ENCODE peak calls at places on chromosomes 6 and 20, in seven cellular contexts. M is AG04450; D is thoracic aorta; W is HCT116; T is CD8-positive, alpha-beta memory T cell; Y is naive thymus-derived CD4-positive, alpha-beta T cell; E is pancreas. Z is an unnamed sample.

GRCh38 chr6:158219229-158219628 is 51.1 kb downstream of the GTF2H5 start:
- DNase-seq in W (no peak), M (peak), Y (no peak), E (no peak), T (no peak), D (no peak), Z (no peak)

GRCh38 chr6:54291146-54291545 is 17.1 kb upstream of the TINAG start:
- DNase-seq in D (no peak), T (no peak), E (no peak), Y (no peak), M (no peak), W (no peak), Z (no peak)

GRCh38 chr6:6725120-6725833 is 136.8 kb downstream of the LY86 start:
- DNase-seq in T (no peak), E (no peak), D (no peak), M (no peak), Y (no peak), W (no peak), Z (peak)

GRCh38 chr20:22686097-22686496 is 101.7 kb upstream of the FOXA2 start:
- DNase-seq in M (peak), D (no peak), E (peak), T (no peak), W (peak), Y (no peak), Z (no peak)

GRCh38 chr20:35314460-35315198 is 22.4 kb upstream of the FAM83C start:
- DNase-seq in M (no peak), T (no peak), Y (no peak), E (no peak), W (no peak), D (no peak), Z (no peak)

GRCh38 chr6:138499303-138499991 is at the start of gene NHSL1:
- DNase-seq in E (no peak), Y (no peak), T (no peak), D (no peak), W (no peak), M (no peak), Z (no peak)

GRCh38 chr20:20286061-20286460 is 81.8 kb upstream of the INSM1 start:
- DNase-seq in T (no peak), E (no peak), M (no peak), D (no peak), W (no peak), Y (no peak), Z (no peak)

GRCh38 chr20:47370850-47371782 is 14.6 kb upstream of the ZMYND8 start:
- DNase-seq in Y (no peak), D (no peak), E (no peak), M (no peak), T (no peak), W (no peak), Z (peak)

GRCh38 chr6:158978752-158979151 is 21.2 kb downstream of the RSPH3 start:
- DNase-seq in W (no peak), M (no peak), D (no peak), E (no peak), T (no peak), Y (no peak), Z (no peak)

GRCh38 chr6:31272856-31273626 is 1.1 kb upstream of the HLA-C start:
- DNase-seq in D (no peak), W (no peak), M (no peak), E (no peak), Y (peak), T (peak), Z (no peak)

GRCh38 chr6:26595669-26596269 is 984 bp upstream of the ABT1 start:
- DNase-seq in W (peak), T (peak), Y (peak), E (peak), D (peak), M (peak), Z (peak)

GRCh38 chr6:168047841-168048723 is 30.9 kb downstream of the FRMD1 start:
- DNase-seq in D (no peak), W (no peak), E (no peak), T (no peak), Y (no peak), M (no peak), Z (peak)

GRCh38 chr6:170193326-170193821 is 97.5 kb downstream of the DLL1 start:
- DNase-seq in E (no peak), M (no peak), Y (no peak), T (peak), W (no peak), D (no peak), Z (no peak)

GRCh38 chr6:117167520-117168271 is 97.7 kb upstream of the VGLL2 start:
- DNase-seq in E (peak), Y (no peak), T (no peak), D (no peak), M (no peak), W (peak), Z (peak)

GRCh38 chr6:20703049-20703448 is 168.8 kb downstream of the CDKAL1 start:
- DNase-seq in Y (no peak), W (no peak), D (no peak), E (no peak), T (no peak), M (no peak), Z (no peak)

GRCh38 chr6:21132856-21133610 is 460.5 kb upstream of the SOX4 start:
- DNase-seq in M (no peak), D (no peak), E (no peak), T (no peak), Y (no peak), W (no peak), Z (no peak)

GRCh38 chr6:81996414-81996813 is 243.9 kb upstream of the TENT5A start:
- DNase-seq in T (no peak), D (no peak), W (no peak), M (peak), E (no peak), Y (no peak), Z (no peak)

GRCh38 chr20:3784226-3784853 is 2.2 kb downstream of the CENPB start:
- DNase-seq in D (no peak), Y (no peak), W (no peak), T (no peak), M (no peak), E (no peak), Z (peak)

GRCh38 chr6:116446399-116446798 is 14.8 kb upstream of the CALHM6 start:
- DNase-seq in M (no peak), D (no peak), W (no peak), T (no peak), Y (no peak), E (no peak), Z (no peak)

GRCh38 chr6:85453052-85453451 is 3.2 kb downstream of the NT5E start:
- DNase-seq in E (no peak), D (no peak), W (no peak), Y (no peak), M (no peak), T (no peak), Z (no peak)
- H3K4me3 ChIP-seq in E (no peak), D (no peak), W (no peak), Y (no peak), M (peak), T (no peak), Z (no peak)

GRCh38 chr20:57718490-57719009 is 8.7 kb upstream of the PMEPA1 start:
- DNase-seq in T (peak), Y (peak), M (peak), D (peak), W (peak), E (peak), Z (peak)
- H3K27ac ChIP-seq in T (no peak), Y (peak), M (no peak), D (peak), W (no peak), E (no peak), Z (no peak)

GRCh38 chr6:24253360-24253759 is 104.5 kb downstream of the DCDC2 start:
- DNase-seq in T (no peak), D (no peak), E (no peak), W (no peak), Y (no peak), M (no peak), Z (no peak)
- H3K4me3 ChIP-seq in T (no peak), D (no peak), E (no peak), W (no peak), Y (no peak), M (no peak), Z (no peak)

DNA sequence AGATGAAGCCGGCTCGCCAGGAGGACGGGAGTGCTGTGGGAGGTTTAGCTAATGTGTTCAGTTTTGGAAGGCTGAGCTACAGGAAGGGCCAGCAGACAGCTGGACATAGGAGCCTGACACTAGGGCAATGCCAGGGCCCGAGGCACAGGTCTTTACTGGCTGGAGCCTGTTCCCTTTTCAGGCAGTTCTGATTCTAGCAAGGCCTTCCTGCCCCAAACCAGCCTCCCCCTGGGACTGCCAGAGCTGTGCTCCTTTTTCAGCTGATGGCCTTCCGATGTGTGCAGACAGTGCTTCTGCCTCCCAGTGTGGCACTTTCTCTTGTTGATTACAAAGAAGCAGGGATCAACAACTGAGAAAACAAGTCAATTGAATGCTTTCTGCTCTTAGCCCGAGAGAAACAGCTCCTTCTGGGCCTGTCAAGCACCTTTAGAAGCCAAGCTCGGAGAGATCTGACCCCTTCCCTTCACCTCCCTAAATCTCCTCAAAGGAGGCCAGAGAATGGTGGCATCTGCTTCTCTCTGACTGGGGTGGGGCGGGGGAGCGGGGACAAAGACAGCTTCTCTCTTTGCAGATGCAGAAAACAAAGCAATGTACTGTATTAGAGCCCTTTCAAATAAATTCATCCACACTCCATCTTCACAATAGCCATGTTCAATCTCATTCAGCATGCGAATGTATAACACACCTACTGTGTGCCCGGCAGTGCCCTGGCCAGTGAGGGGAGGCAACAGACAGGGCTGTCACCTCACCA is 63.2 kb downstream of the RAB44 start:
- DNase-seq in D (no peak), W (no peak), E (no peak), T (no peak), M (no peak), Y (no peak), Z (no peak)
- H3K27ac ChIP-seq in D (no peak), W (no peak), E (no peak), T (no peak), M (no peak), Y (no peak), Z (no peak)

Z was measured in kidney.